ENCODE peak calls at places on chromosomes 11 and 22, in nine cellular contexts. D, G, M, B, L, W, Q, O and F are unnamed samples.

GRCh38 chr11:46895821-46896220 is 22.5 kb downstream of the LRP4 start:
- DNase-seq in D (no peak), G (no peak), M (no peak), B (no peak), L (peak), W (no peak), Q (no peak), O (no peak), F (no peak)

GRCh38 chr11:108985611-108986279 is 320.9 kb downstream of the DDX10 start:
- DNase-seq in D (peak), G (no peak), M (peak), B (no peak), L (no peak), W (no peak), Q (no peak), O (peak), F (no peak)

GRCh38 chr11:2813968-2814367 is 71.6 kb downstream of the CDKN1C start:
- DNase-seq in D (no peak), G (no peak), M (no peak), B (no peak), L (no peak), W (no peak), Q (no peak), O (no peak), F (no peak)

GRCh38 chr22:47379037-47379436 is 616.6 kb downstream of the TBC1D22A start:
- DNase-seq in D (no peak), G (no peak), M (no peak), B (no peak), L (no peak), W (no peak), Q (no peak), O (no peak), F (no peak)

GRCh38 chr11:33713162-33713913 is 12.7 kb upstream of the C11orf91 start:
- DNase-seq in D (no peak), G (no peak), M (no peak), B (no peak), L (no peak), W (no peak), Q (no peak), O (no peak), F (no peak)

GRCh38 chr11:117316197-117316961 is at the start of gene BACE1:
- DNase-seq in D (peak), G (peak), M (peak), B (no peak), L (peak), W (peak), Q (peak), O (peak), F (peak)

GRCh38 chr22:34951212-34951611 is 114.7 kb upstream of the ISX start:
- DNase-seq in D (no peak), G (no peak), M (no peak), B (no peak), L (no peak), W (no peak), Q (no peak), O (no peak), F (no peak)

GRCh38 chr11:33976351-33977199 is 75.0 kb upstream of the CAPRIN1 start:
- DNase-seq in D (peak), G (no peak), M (no peak), B (no peak), L (no peak), W (no peak), Q (no peak), O (peak), F (peak)

GRCh38 chr22:37196539-37197450 is 8.7 kb upstream of the C1QTNF6 start:
- DNase-seq in D (peak), G (peak), M (no peak), B (no peak), L (peak), W (peak), Q (peak), O (peak), F (no peak)

GRCh38 chr11:33017478-33017877 is 1.8 kb downstream of the DEPDC7 start:
- DNase-seq in D (no peak), G (no peak), M (no peak), B (no peak), L (no peak), W (no peak), Q (no peak), O (no peak), F (no peak)

GRCh38 chr11:97871816-97872215 is 1148.9 kb upstream of the CNTN5 start:
- DNase-seq in D (no peak), G (no peak), M (no peak), B (no peak), L (no peak), W (no peak), Q (no peak), O (no peak), F (no peak)

GRCh38 chr11:82889133-82890001 is 10.9 kb downstream of the PRCP start:
- DNase-seq in D (no peak), G (no peak), M (no peak), B (no peak), L (no peak), W (no peak), Q (no peak), O (no peak), F (no peak)

GRCh38 chr11:73257342-73258103 is 14.6 kb upstream of the P2RY6 start:
- DNase-seq in D (peak), G (no peak), M (peak), B (no peak), L (no peak), W (peak), Q (no peak), O (peak), F (no peak)

GRCh38 chr11:61526229-61526628 is 17.7 kb downstream of the LRRC10B start:
- DNase-seq in D (no peak), G (no peak), M (no peak), B (no peak), L (no peak), W (no peak), Q (no peak), O (no peak), F (no peak)

GRCh38 chr11:1049431-1049891 is 12.9 kb upstream of the MUC6 start:
- DNase-seq in D (no peak), G (no peak), M (no peak), B (no peak), L (no peak), W (no peak), Q (no peak), O (no peak), F (no peak)

GRCh38 chr11:44574620-44575287 is 9.3 kb downstream of the CD82 start:
- DNase-seq in D (peak), G (no peak), M (peak), B (no peak), L (no peak), W (peak), Q (no peak), O (peak), F (no peak)

GRCh38 chr11:78094250-78094649 is 14.6 kb upstream of the NDUFC2 start:
- DNase-seq in D (no peak), G (no peak), M (no peak), B (no peak), L (no peak), W (no peak), Q (no peak), O (no peak), F (no peak)

GRCh38 chr22:23199159-23199558 is 18.9 kb downstream of the BCR start:
- DNase-seq in D (peak), G (no peak), M (no peak), B (no peak), L (no peak), W (no peak), Q (no peak), O (no peak), F (no peak)

GRCh38 chr22:37752189-37753061 is 55.3 kb upstream of the GCAT start:
- DNase-seq in D (peak), G (peak), M (peak), B (no peak), L (peak), W (peak), Q (peak), O (peak), F (no peak)

GRCh38 chr11:11540157-11540556 is 81.6 kb downstream of the GALNT18 start:
- DNase-seq in D (no peak), G (no peak), M (no peak), B (no peak), L (no peak), W (no peak), Q (no peak), O (no peak), F (no peak)

GRCh38 chr11:3138178-3139085 is 26.7 kb downstream of the OSBPL5 start:
- DNase-seq in D (no peak), G (no peak), M (no peak), B (no peak), L (peak), W (no peak), Q (no peak), O (no peak), F (no peak)

GRCh38 chr22:28229566-28230483 is 310.8 kb upstream of the PITPNB start:
- DNase-seq in D (peak), G (no peak), M (peak), B (no peak), L (no peak), W (no peak), Q (no peak), O (peak), F (no peak)

GRCh38 chr11:83156150-83156995 is 558 bp upstream of the PCF11 start:
- DNase-seq in D (peak), G (no peak), M (no peak), B (peak), L (no peak), W (peak), Q (peak), O (peak), F (peak)

GRCh38 chr22:24694971-24695928 is 79.3 kb downstream of the PIWIL3 start:
- DNase-seq in D (no peak), G (peak), M (no peak), B (no peak), L (no peak), W (no peak), Q (no peak), O (no peak), F (no peak)
- TF ChIP-seq CTCF in D (no peak), G (no peak), M (no peak), B (no peak), L (no peak), W (no peak), Q (no peak), O (no peak), F (no peak)

DNA sequence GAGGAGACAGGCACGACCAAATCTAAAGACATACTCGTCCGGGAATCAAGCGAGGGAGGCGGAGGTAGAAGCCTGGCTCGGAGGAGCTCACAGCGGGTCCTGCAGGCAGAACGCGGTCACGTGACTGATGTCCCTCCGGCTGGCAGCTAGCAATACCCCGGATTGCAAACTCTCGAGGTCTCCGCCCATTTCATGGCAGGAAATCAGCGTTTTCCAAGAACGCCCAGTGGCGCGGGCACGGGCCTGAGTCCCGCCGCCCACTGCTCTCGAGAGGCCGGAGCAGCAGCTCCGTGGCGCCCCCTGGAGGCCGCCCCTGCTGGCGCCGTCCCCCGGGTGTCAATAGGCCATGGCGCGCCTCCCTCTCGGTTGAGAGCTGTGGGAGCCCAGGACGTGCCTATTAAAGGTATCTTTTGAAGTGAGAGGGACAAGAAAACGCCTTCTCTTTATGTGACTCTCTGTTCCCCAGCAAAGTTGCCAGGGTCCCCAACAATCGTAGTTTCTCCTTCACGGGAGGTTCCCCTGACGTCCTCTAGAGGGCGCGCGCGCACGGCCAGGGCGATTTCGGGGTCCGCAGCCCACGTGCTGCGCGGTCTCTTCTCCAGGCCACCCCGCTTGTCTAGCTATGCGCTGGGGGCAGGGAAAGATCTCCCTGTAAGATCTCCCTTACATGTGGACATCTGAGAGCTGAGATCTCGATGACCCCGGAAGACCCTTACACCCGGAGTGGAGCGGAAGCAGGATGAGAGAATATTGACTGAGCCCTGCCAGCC is 37.3 kb upstream of the RBFOX2 start:
- DNase-seq in D (peak), G (peak), M (peak), B (peak), L (peak), W (peak), Q (peak), O (peak), F (no peak)
- TF ChIP-seq CTCF in D (peak), G (peak), M (peak), B (peak), L (peak), W (peak), Q (peak), O (peak), F (peak)

DNA sequence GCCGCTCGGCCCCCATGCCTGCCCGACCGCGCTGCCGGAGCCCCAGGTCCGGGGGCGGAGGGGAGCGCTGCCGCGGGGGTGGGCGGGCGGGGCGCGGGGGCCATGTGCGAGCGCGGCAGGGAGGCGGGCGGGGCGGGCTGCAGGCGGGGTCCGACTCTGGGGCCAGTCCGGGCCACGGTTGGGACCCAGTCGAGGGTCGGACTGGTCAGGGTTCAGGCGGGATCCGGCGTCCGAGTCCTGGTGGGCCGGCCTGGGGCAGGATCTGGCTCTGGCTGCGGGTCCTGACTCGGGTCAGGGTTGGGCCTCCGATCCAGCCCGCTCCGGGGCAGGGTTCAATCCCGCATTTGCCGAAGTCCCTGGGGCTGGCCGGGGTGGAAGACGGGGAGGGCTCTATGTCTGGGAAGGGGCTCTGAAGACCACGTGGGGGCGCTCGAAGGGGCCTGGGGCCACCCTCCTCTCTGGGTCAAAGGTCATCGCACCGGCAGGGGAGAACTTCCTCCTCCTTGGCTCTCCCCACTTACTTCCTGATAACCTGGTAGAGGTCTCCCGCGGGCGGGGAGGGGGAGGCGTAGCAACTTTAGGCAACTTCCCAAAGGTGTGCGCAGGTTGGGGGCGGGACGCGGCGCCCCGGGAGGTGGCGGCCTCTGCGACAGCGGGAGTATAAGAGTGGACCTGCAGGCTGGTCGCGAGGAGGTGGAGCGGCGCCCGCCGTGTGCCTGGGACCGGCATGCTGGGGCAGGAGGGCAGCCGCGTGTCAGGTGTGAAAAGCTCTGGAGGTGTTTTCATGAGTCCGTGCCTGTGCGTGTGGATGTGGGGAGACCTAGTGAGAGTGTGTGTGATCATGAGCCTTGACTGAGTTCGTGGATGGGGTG is 603 bp downstream of the ESRRA start:
- DNase-seq in D (peak), G (peak), M (no peak), B (peak), L (peak), W (no peak), Q (peak), O (peak), F (no peak)
- TF ChIP-seq CTCF in D (peak), G (peak), M (peak), B (peak), L (peak), W (peak), Q (peak), O (peak), F (peak)

GRCh38 chr22:40594924-40595323 is 41.6 kb downstream of the MRTFA start:
- DNase-seq in D (no peak), G (no peak), M (no peak), B (no peak), L (no peak), W (no peak), Q (no peak), O (no peak), F (no peak)
- TF ChIP-seq CTCF in D (no peak), G (no peak), M (no peak), B (no peak), L (no peak), W (no peak), Q (no peak), O (no peak), F (no peak)

GRCh38 chr11:6568191-6568918 is 35.1 kb downstream of the RRP8 start:
- DNase-seq in D (peak), G (peak), M (peak), B (no peak), L (peak), W (peak), Q (no peak), O (peak), F (no peak)
- TF ChIP-seq CTCF in D (peak), G (no peak), M (peak), B (no peak), L (no peak), W (no peak), Q (no peak), O (no peak), F (peak)

GRCh38 chr22:29848115-29848514 is 10.0 kb upstream of the ASCC2 start:
- DNase-seq in D (no peak), G (no peak), M (no peak), B (no peak), L (no peak), W (no peak), Q (no peak), O (no peak), F (no peak)
- TF ChIP-seq CTCF in D (no peak), G (no peak), M (no peak), B (no peak), L (no peak), W (no peak), Q (no peak), O (no peak), F (no peak)

GRCh38 chr11:35558468-35558867 is 33.1 kb upstream of the PAMR1 start:
- DNase-seq in D (no peak), G (no peak), M (no peak), B (no peak), L (no peak), W (no peak), Q (no peak), O (peak), F (no peak)
- TF ChIP-seq CTCF in D (no peak), G (no peak), M (no peak), B (no peak), L (peak), W (no peak), Q (no peak), O (peak), F (no peak)

GRCh38 chr11:27506200-27507182 is at the start of gene LIN7C:
- DNase-seq in D (peak), G (peak), M (peak), B (peak), L (peak), W (peak), Q (peak), O (peak), F (peak)
- TF ChIP-seq CTCF in D (peak), G (peak), M (peak), B (no peak), L (peak), W (no peak), Q (no peak), O (no peak), F (no peak)

GRCh38 chr11:130086627-130087026 is 16.9 kb downstream of the APLP2 start:
- DNase-seq in D (peak), G (no peak), M (no peak), B (no peak), L (no peak), W (no peak), Q (no peak), O (no peak), F (no peak)

GRCh38 chr11:130088217-130088616 is 18.5 kb downstream of the APLP2 start:
- DNase-seq in D (no peak), G (no peak), M (no peak), B (no peak), L (no peak), W (no peak), Q (no peak), O (no peak), F (no peak)

GRCh38 chr11:130087294-130087926 is 17.7 kb downstream of the APLP2 start:
- DNase-seq in D (peak), G (no peak), M (no peak), B (no peak), L (no peak), W (no peak), Q (no peak), O (no peak), F (no peak)

GRCh38 chr11:130089669-130090063 is 20.0 kb downstream of the APLP2 start:
- DNase-seq in D (peak), G (no peak), M (no peak), B (no peak), L (no peak), W (no peak), Q (no peak), O (peak), F (no peak)

DNA sequence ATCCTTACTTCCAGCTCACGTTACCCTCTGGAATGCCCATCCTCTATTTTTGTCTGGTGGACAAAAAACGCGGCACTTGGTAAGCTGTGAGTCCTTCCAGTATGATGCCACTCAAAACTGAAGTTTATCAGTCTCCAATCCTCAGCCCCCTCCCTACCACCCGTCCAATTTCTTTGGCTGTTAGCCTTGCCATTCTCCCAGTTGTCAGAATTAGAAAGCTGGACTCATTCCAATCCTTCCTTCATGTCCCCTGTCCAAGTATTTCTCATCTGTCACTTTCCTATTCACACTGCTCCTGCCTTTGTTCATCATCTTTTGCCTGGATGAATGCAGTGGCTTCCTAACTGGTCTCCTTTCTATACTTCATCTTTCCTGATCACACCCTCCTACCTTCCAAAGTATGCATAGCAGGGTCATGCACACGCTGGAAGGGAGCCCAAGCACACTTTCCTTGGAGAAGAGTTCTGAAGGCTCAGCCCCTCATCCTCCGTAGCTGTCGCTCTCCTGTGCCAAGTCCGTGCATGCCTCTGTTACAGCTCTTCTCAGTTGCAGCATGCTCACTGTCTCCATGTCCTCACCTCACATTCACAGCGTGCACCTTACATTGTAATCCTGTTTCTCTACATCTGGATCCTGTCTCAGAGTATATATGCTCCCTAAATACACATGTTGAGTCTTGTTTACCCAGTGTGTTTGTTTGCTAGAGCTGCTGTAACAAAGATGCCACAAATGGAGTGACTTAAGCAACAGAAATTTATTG is 19.4 kb downstream of the APLP2 start:
- DNase-seq in D (peak), G (no peak), M (no peak), B (no peak), L (no peak), W (no peak), Q (no peak), O (no peak), F (no peak)
- TF ChIP-seq CTCF in D (no peak), G (no peak), M (no peak), B (no peak), L (no peak), W (no peak), Q (no peak), O (no peak), F (no peak)

GRCh38 chr22:29609139-29609538 is 5.7 kb downstream of the NF2 start:
- DNase-seq in D (peak), G (no peak), M (no peak), B (no peak), L (no peak), W (no peak), Q (peak), O (no peak), F (no peak)
- TF ChIP-seq CTCF in D (peak), G (no peak), M (peak), B (no peak), L (peak), W (no peak), Q (peak), O (peak), F (peak)